ENCODE peak calls at places on chromosomes 13 and 19, in nine cellular contexts. A is activated CD4-positive, alpha-beta T cell treated with anti-CD3 and anti-CD28 coated beads, Interleukin-2, amount 50 U/mL, for 1 hour; M is NCI-H1417 treated with DMSO at 0.1 percent for 48 hours; B is NCI-H146; Z is vagina; U is memory B cell; Y is stimulated activated naive CD8-positive, alpha-beta T cell treated with anti-CD3 and anti-CD28 coated beads, Interleukin-15, Interleukin-2, amounts not matched to agents 100 U/mL and 50 U/mL, for 24 hours; P is HTR-8/SVneo; J is activated naive CD8-positive, alpha-beta T cell treated with anti-CD3 and anti-CD28 coated beads, Interleukin-2, amount 50 U/mL, for 24 hours. W is an unnamed sample.

GRCh38 chr19:58396691-58397532 is 1.5 kb downstream of the RNF225 start:
- DNase-seq in A (no peak), M (no peak), B (no peak), Z (no peak), U (no peak), Y (no peak), P (no peak), J (no peak), W (no peak)

GRCh38 chr19:2613507-2614295 is 88.8 kb downstream of the GNG7 start:
- DNase-seq in A (peak), M (no peak), B (no peak), Z (no peak), U (no peak), Y (peak), P (no peak), J (peak), W (no peak)

GRCh38 chr19:798415-799075 is 1.3 kb downstream of the PTBP1 start:
- DNase-seq in A (no peak), M (no peak), B (no peak), Z (no peak), U (peak), Y (no peak), P (no peak), J (no peak), W (peak)

GRCh38 chr13:79988573-79988972 is 352.4 kb downstream of the SPRY2 start:
- DNase-seq in A (no peak), M (no peak), B (no peak), Z (no peak), U (no peak), Y (no peak), P (no peak), J (no peak), W (no peak)

GRCh38 chr19:21908066-21908465 is 72.1 kb upstream of the ZNF43 start:
- DNase-seq in A (no peak), M (no peak), B (no peak), Z (no peak), U (no peak), Y (no peak), P (no peak), J (no peak), W (no peak)

GRCh38 chr19:46748325-46749109 is 2.3 kb upstream of the STRN4 start:
- DNase-seq in A (peak), M (no peak), B (peak), Z (no peak), U (peak), Y (peak), P (peak), J (peak), W (peak)

GRCh38 chr19:32345261-32346207 is at the start of gene ZNF507:
- DNase-seq in A (peak), M (no peak), B (peak), Z (no peak), U (peak), Y (peak), P (peak), J (peak), W (peak)

GRCh38 chr13:99376132-99376531 is 68.9 kb upstream of the GPR183 start:
- DNase-seq in A (no peak), M (no peak), B (no peak), Z (peak), U (peak), Y (peak), P (no peak), J (peak), W (no peak)

GRCh38 chr13:21011378-21011777 is 50.0 kb downstream of the LATS2 start:
- DNase-seq in A (no peak), M (no peak), B (no peak), Z (no peak), U (no peak), Y (no peak), P (no peak), J (no peak), W (no peak)

W was measured in erythroblast.